ENCODE peak calls at places on chromosomes 13 and 19, in seven cellular contexts. One of them, this sample, is unnamed.

GRCh38 chr13:70339738-70340137 is 231.5 kb upstream of the KLHL1 start:
- DNase-seq in HCT116: peak; percentile 6
- DNase-seq in H1: peak; percentile 52
- DNase-seq in SK-N-SH: no peak
- DNase-seq in K562: no peak
- DNase-seq in HepG2: peak; percentile 21
- DNase-seq in GM12878: no peak
- DNase-seq in this sample: peak; percentile 57

GRCh38 chr13:27023385-27023784 is 148.2 kb downstream of the USP12 start:
- DNase-seq in SK-N-SH: no peak
- DNase-seq in HCT116: no peak
- DNase-seq in GM12878: no peak
- DNase-seq in HepG2: no peak
- DNase-seq in K562: no peak
- DNase-seq in H1: no peak
- DNase-seq in this sample: no peak

GRCh38 chr13:108943842-108944241 is 314.4 kb downstream of the MYO16 start:
- DNase-seq in HCT116: no peak
- DNase-seq in HepG2: no peak
- DNase-seq in K562: no peak
- DNase-seq in GM12878: no peak
- DNase-seq in H1: no peak
- DNase-seq in SK-N-SH: no peak
- DNase-seq in this sample: no peak

GRCh38 chr13:104799152-104799551 is 1732.9 kb upstream of the SLC10A2 start:
- DNase-seq in H1: no peak
- DNase-seq in K562: no peak
- DNase-seq in HepG2: no peak
- DNase-seq in GM12878: no peak
- DNase-seq in HCT116: no peak
- DNase-seq in SK-N-SH: no peak
- DNase-seq in this sample: no peak

GRCh38 chr13:74883834-74884233 is 598.1 kb downstream of the TBC1D4 start:
- DNase-seq in HCT116: no peak
- DNase-seq in K562: no peak
- DNase-seq in GM12878: no peak
- DNase-seq in H1: no peak
- DNase-seq in HepG2: no peak
- DNase-seq in SK-N-SH: no peak
- DNase-seq in this sample: no peak

GRCh38 chr13:112688560-112689497 is 1.0 kb upstream of the ATP11A start:
- DNase-seq in H1: peak; percentile 65
- DNase-seq in HepG2: peak; percentile 24
- DNase-seq in SK-N-SH: no peak
- DNase-seq in GM12878: no peak
- DNase-seq in HCT116: no peak
- DNase-seq in K562: peak; percentile 19
- DNase-seq in this sample: no peak

GRCh38 chr13:44165172-44165894 is 208.3 kb upstream of the SERP2 start:
- DNase-seq in GM12878: no peak
- DNase-seq in HCT116: no peak
- DNase-seq in HepG2: no peak
- DNase-seq in H1: no peak
- DNase-seq in K562: no peak
- DNase-seq in SK-N-SH: no peak
- DNase-seq in this sample: no peak

GRCh38 chr13:111116830-111117229 is 1.7 kb downstream of the ARHGEF7 start:
- DNase-seq in HepG2: no peak
- DNase-seq in SK-N-SH: no peak
- DNase-seq in HCT116: no peak
- DNase-seq in K562: no peak
- DNase-seq in GM12878: no peak
- DNase-seq in H1: no peak
- DNase-seq in this sample: no peak

GRCh38 chr13:76213423-76213904 is 577.3 kb downstream of the LMO7 start:
- DNase-seq in GM12878: no peak
- DNase-seq in K562: no peak
- DNase-seq in HepG2: no peak
- DNase-seq in SK-N-SH: no peak
- DNase-seq in HCT116: no peak
- DNase-seq in H1: no peak
- DNase-seq in this sample: no peak

GRCh38 chr19:49923055-49924003 is 5.7 kb upstream of the ATF5 start:
- DNase-seq in SK-N-SH: no peak
- DNase-seq in HepG2: no peak
- DNase-seq in HCT116: no peak
- DNase-seq in H1: no peak
- DNase-seq in GM12878: peak; percentile 56
- DNase-seq in K562: no peak
- DNase-seq in this sample: no peak

GRCh38 chr13:46172531-46172991 is 9.4 kb downstream of the LCP1 start:
- DNase-seq in HepG2: no peak
- DNase-seq in H1: no peak
- DNase-seq in HCT116: no peak
- DNase-seq in GM12878: no peak
- DNase-seq in K562: no peak
- DNase-seq in SK-N-SH: no peak
- DNase-seq in this sample: no peak

GRCh38 chr13:67408823-67409222 is 178.7 kb upstream of the PCDH9 start:
- DNase-seq in HepG2: peak; percentile 15
- DNase-seq in SK-N-SH: no peak
- DNase-seq in H1: no peak
- DNase-seq in K562: no peak
- DNase-seq in GM12878: no peak
- DNase-seq in HCT116: no peak
- DNase-seq in this sample: no peak

GRCh38 chr13:41645313-41645712 is 188.0 kb downstream of the RGCC start:
- DNase-seq in HCT116: no peak
- DNase-seq in H1: no peak
- DNase-seq in HepG2: peak; percentile 88
- DNase-seq in GM12878: no peak
- DNase-seq in K562: no peak
- DNase-seq in SK-N-SH: no peak
- DNase-seq in this sample: no peak

GRCh38 chr19:492091-492531 is 4.2 kb upstream of the MADCAM1 start:
- DNase-seq in HepG2: no peak
- DNase-seq in H1: no peak
- DNase-seq in GM12878: no peak
- DNase-seq in HCT116: no peak
- DNase-seq in K562: peak; percentile 72
- DNase-seq in SK-N-SH: peak; percentile 69
- DNase-seq in this sample: no peak

GRCh38 chr19:49142866-49143335 is 12.3 kb downstream of the HRC start:
- DNase-seq in SK-N-SH: peak; percentile 95
- DNase-seq in HCT116: no peak
- DNase-seq in H1: peak; percentile 90
- DNase-seq in HepG2: no peak
- DNase-seq in K562: peak; percentile 97
- DNase-seq in GM12878: no peak
- DNase-seq in this sample: peak; percentile 37

GRCh38 chr13:113095146-113096051 is 10.2 kb upstream of the F7 start:
- DNase-seq in HCT116: no peak
- DNase-seq in H1: no peak
- DNase-seq in SK-N-SH: no peak
- DNase-seq in GM12878: no peak
- DNase-seq in K562: no peak
- DNase-seq in HepG2: no peak
- DNase-seq in this sample: no peak

GRCh38 chr13:109871018-109871370 is 84.6 kb upstream of the IRS2 start:
- DNase-seq in SK-N-SH: no peak
- DNase-seq in K562: no peak
- DNase-seq in HepG2: no peak
- DNase-seq in H1: no peak
- DNase-seq in GM12878: no peak
- DNase-seq in HCT116: no peak
- DNase-seq in this sample: no peak

GRCh38 chr13:25493930-25494707 is 122.3 kb downstream of the ATP8A2 start:
- DNase-seq in SK-N-SH: no peak
- DNase-seq in K562: no peak
- DNase-seq in HCT116: no peak
- DNase-seq in H1: no peak
- DNase-seq in GM12878: no peak
- DNase-seq in HepG2: no peak
- DNase-seq in this sample: peak; percentile 35

GRCh38 chr19:17331254-17331558 is 3.4 kb downstream of the ANO8 start:
- DNase-seq in SK-N-SH: no peak
- DNase-seq in K562: no peak
- DNase-seq in GM12878: no peak
- DNase-seq in H1: no peak
- DNase-seq in HepG2: no peak
- DNase-seq in HCT116: no peak
- DNase-seq in this sample: no peak

GRCh38 chr13:23626730-23627129 is 56.5 kb downstream of the TNFRSF19 start:
- DNase-seq in HepG2: no peak
- DNase-seq in H1: no peak
- DNase-seq in K562: no peak
- DNase-seq in HCT116: no peak
- DNase-seq in SK-N-SH: no peak
- DNase-seq in GM12878: no peak
- DNase-seq in this sample: no peak

GRCh38 chr19:3370728-3371591 is 4.6 kb downstream of the NFIC start:
- DNase-seq in SK-N-SH: no peak
- DNase-seq in HCT116: no peak
- DNase-seq in K562: no peak
- DNase-seq in H1: no peak
- DNase-seq in GM12878: no peak
- DNase-seq in HepG2: no peak
- DNase-seq in this sample: no peak

GRCh38 chr19:6811906-6812305 is 39.4 kb downstream of the VAV1 start:
- DNase-seq in GM12878: peak; percentile 12
- DNase-seq in SK-N-SH: peak; percentile 73
- DNase-seq in HepG2: peak; percentile 31
- DNase-seq in K562: peak; percentile 77
- DNase-seq in HCT116: peak; percentile 79
- DNase-seq in H1: no peak
- DNase-seq in this sample: peak; percentile 88

GRCh38 chr13:50198508-50198907 is 183.3 kb downstream of the KCNRG start:
- DNase-seq in HepG2: no peak
- DNase-seq in HCT116: no peak
- DNase-seq in K562: no peak
- DNase-seq in GM12878: no peak
- DNase-seq in H1: no peak
- DNase-seq in SK-N-SH: no peak
- DNase-seq in this sample: no peak

GRCh38 chr13:101521371-101521770 is 68.9 kb downstream of the ITGBL1 start:
- DNase-seq in HepG2: no peak
- DNase-seq in HCT116: no peak
- DNase-seq in H1: no peak
- DNase-seq in K562: no peak
- DNase-seq in SK-N-SH: no peak
- DNase-seq in GM12878: no peak
- DNase-seq in this sample: no peak

GRCh38 chr13:101520672-101521071 is 68.2 kb downstream of the ITGBL1 start:
- DNase-seq in H1: no peak
- DNase-seq in HCT116: no peak
- DNase-seq in SK-N-SH: no peak
- DNase-seq in K562: no peak
- DNase-seq in HepG2: no peak
- DNase-seq in GM12878: no peak
- DNase-seq in this sample: no peak

GRCh38 chr13:101522607-101523006 is 70.1 kb downstream of the ITGBL1 start:
- DNase-seq in SK-N-SH: no peak
- DNase-seq in K562: no peak
- DNase-seq in HCT116: no peak
- DNase-seq in HepG2: peak; percentile 1
- DNase-seq in GM12878: no peak
- DNase-seq in H1: no peak
- DNase-seq in this sample: no peak

GRCh38 chr13:101523154-101523669 is 70.7 kb downstream of the ITGBL1 start:
- DNase-seq in HepG2: no peak
- DNase-seq in H1: no peak
- DNase-seq in GM12878: no peak
- DNase-seq in HCT116: no peak
- DNase-seq in K562: no peak
- DNase-seq in SK-N-SH: no peak
- DNase-seq in this sample: no peak

GRCh38 chr13:101523732-101524131 is 71.3 kb downstream of the ITGBL1 start:
- DNase-seq in SK-N-SH: no peak
- DNase-seq in H1: no peak
- DNase-seq in K562: no peak
- DNase-seq in GM12878: no peak
- DNase-seq in HepG2: no peak
- DNase-seq in HCT116: no peak
- DNase-seq in this sample: no peak
- TF ChIP-seq JUND in SK-N-SH: peak; percentile 27
- TF ChIP-seq JUND in H1: no peak
- TF ChIP-seq JUND in K562: no peak
- TF ChIP-seq JUND in GM12878: no peak
- TF ChIP-seq JUND in HepG2: no peak
- TF ChIP-seq JUND in HCT116: no peak
- TF ChIP-seq JUND in this sample: no peak

GRCh38 chr19:55418185-55418584 is 10.6 kb upstream of the UBE2S start:
- DNase-seq in K562: peak; percentile 79
- DNase-seq in SK-N-SH: peak; percentile 83
- DNase-seq in HepG2: peak; percentile 70
- DNase-seq in H1: peak; percentile 71
- DNase-seq in GM12878: no peak
- DNase-seq in HCT116: peak; percentile 74
- DNase-seq in this sample: peak; percentile 64
- TF ChIP-seq JUND in K562: peak; percentile 13
- TF ChIP-seq JUND in SK-N-SH: no peak
- TF ChIP-seq JUND in HepG2: no peak
- TF ChIP-seq JUND in H1: no peak
- TF ChIP-seq JUND in GM12878: no peak
- TF ChIP-seq JUND in HCT116: no peak
- TF ChIP-seq JUND in this sample: no peak

GRCh38 chr19:10290876-10291553 is 1.3 kb downstream of the ICAM5 start:
- DNase-seq in K562: peak; percentile 89
- DNase-seq in H1: peak; percentile 78
- DNase-seq in HepG2: peak; percentile 43
- DNase-seq in GM12878: no peak
- DNase-seq in HCT116: peak; percentile 50
- DNase-seq in SK-N-SH: peak; percentile 70
- DNase-seq in this sample: peak; percentile 79
- TF ChIP-seq JUND in K562: peak; percentile 32
- TF ChIP-seq JUND in H1: no peak
- TF ChIP-seq JUND in HepG2: no peak
- TF ChIP-seq JUND in GM12878: no peak
- TF ChIP-seq JUND in HCT116: no peak
- TF ChIP-seq JUND in SK-N-SH: no peak
- TF ChIP-seq JUND in this sample: no peak

DNA sequence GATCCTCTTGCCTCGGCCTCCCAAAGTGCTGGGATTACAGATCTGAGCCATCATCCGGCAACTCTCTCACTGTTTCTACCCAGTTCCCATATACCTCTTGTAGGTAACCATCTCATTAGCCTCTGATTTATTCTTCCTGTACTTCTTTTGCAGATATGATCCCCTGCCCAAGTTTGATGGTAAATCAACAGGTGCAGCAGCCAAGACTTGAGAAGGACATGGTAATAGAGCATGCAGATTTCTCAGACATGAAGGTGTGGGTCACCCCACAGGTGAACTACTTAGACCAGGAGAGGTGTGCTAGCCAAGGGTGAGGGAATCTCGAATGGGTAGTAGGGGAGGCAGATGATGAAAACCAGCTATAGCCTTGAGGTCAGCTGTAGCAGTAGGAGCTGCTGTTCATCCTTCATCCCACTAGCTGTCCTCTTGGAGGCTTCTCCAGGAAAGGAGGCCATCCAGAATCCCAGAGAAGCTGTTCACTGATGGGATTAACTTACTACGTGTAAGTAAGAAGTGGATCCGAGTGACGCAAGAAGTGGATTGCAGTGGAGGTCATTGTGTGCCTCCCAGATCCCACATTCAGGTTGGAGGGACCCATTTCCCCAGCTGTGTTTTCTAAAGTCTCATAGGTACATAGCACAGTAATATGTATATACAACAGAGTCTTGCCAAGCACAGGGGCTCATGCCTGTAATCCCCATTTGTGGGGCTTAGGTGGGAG is 10.8 kb upstream of the CEBPG start:
- DNase-seq in SK-N-SH: no peak
- DNase-seq in HCT116: no peak
- DNase-seq in GM12878: no peak
- DNase-seq in H1: no peak
- DNase-seq in K562: no peak
- DNase-seq in HepG2: no peak
- DNase-seq in this sample: no peak
- TF ChIP-seq JUND in SK-N-SH: no peak
- TF ChIP-seq JUND in HCT116: no peak
- TF ChIP-seq JUND in GM12878: no peak
- TF ChIP-seq JUND in H1: no peak
- TF ChIP-seq JUND in K562: no peak
- TF ChIP-seq JUND in HepG2: no peak
- TF ChIP-seq JUND in this sample: no peak